ENCODE peak calls at places on chromosomes 6 and 20, in four cellular contexts. L is cardiac fibroblast, O is psoas muscle, R is endothelial cell. N is an unnamed sample.

GRCh38 chr20:13492001-13492480 is 146.7 kb downstream of the TASP1 start:
- DNase-seq in L (peak; percentile 90), O (no peak), R (peak; percentile 19), N (peak; percentile 42)

GRCh38 chr6:101630956-101631355 is 237.4 kb downstream of the GRIK2 start:
- DNase-seq in L (no peak), R (no peak), O (no peak), N (no peak)

GRCh38 chr20:62875419-62876355 is 14.1 kb upstream of the TCFL5 start:
- DNase-seq in O (peak; percentile 90), R (peak; percentile 74), L (peak; percentile 92), N (peak; percentile 48)

GRCh38 chr6:116530436-116530835 is 15.0 kb downstream of the TRAPPC3L start:
- DNase-seq in L (no peak), O (no peak), R (no peak), N (peak; percentile 34)

GRCh38 chr6:154567695-154568220 is 57.3 kb upstream of the CNKSR3 start:
- DNase-seq in O (no peak), L (no peak), R (no peak), N (no peak)

GRCh38 chr6:97186416-97186999 is 96.5 kb downstream of the MMS22L start:
- DNase-seq in R (peak; percentile 75), O (peak; percentile 59), L (peak; percentile 81), N (peak; percentile 55)

GRCh38 chr6:79570802-79571367 is 33.7 kb upstream of the LCA5 start:
- DNase-seq in R (no peak), L (peak; percentile 53), O (no peak), N (peak; percentile 26)

GRCh38 chr6:98782772-98783171 is 51.6 kb upstream of the POU3F2 start:
- DNase-seq in R (no peak), O (no peak), L (no peak), N (no peak)

GRCh38 chr20:49868964-49869363 is 46.4 kb downstream of the SPATA2 start:
- DNase-seq in L (no peak), O (no peak), R (no peak), N (no peak)

GRCh38 chr6:154606860-154607259 is 96.4 kb upstream of the CNKSR3 start:
- DNase-seq in O (no peak), L (no peak), R (no peak), N (no peak)

GRCh38 chr6:11120273-11121005 is 8.9 kb upstream of the ERVFRD-1 start:
- DNase-seq in L (peak; percentile 41), R (no peak), O (no peak), N (no peak)

GRCh38 chr6:33590531-33591198 is 10.6 kb upstream of the BAK1 start:
- DNase-seq in L (no peak), O (no peak), R (no peak), N (no peak)

GRCh38 chr6:125910518-125910917 is 46.1 kb upstream of the HINT3 start:
- DNase-seq in L (no peak), R (no peak), O (no peak), N (peak; percentile 44)

DNA sequence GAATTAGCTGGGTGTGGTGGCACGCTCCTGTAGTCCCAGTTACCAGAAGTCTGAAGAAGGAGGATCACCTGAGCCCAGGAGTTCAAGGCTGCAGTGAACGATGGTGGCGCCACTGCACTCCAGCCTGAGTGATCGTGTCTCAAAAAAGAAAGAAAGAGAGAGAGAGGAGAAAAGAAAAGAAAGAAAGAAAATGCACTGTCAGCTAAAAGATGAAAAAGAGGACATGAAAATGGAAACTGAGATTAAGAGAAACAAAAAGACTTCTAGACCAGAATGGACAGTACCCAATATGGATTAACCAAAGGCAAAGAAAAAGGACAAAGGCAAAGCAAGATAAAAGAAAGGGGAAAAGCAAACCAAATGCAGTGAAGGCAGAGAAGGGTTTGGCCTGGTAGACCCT is 9.0 kb upstream of the RALGAPA2 start:
- DNase-seq in L (no peak), O (no peak), R (no peak), N (no peak)
- TF ChIP-seq CTCF in L (no peak), O (no peak), R (no peak), N (no peak)

GRCh38 chr6:141594874-141595273 is 537.9 kb upstream of the GJE1 start:
- DNase-seq in L (peak; percentile 1), R (no peak), O (no peak), N (no peak)
- TF ChIP-seq CTCF in L (peak; percentile 25), R (no peak), O (no peak), N (peak; percentile 5)

GRCh38 chr6:120272038-120272437 is 922.5 kb upstream of the MAN1A1 start:
- DNase-seq in R (no peak), O (no peak), L (no peak), N (no peak)

GRCh38 chr6:120279706-120280105 is 930.1 kb upstream of the MAN1A1 start:
- DNase-seq in R (no peak), L (no peak), O (no peak), N (no peak)

GRCh38 chr6:120274547-120274946 is 925.0 kb upstream of the MAN1A1 start:
- DNase-seq in R (no peak), O (no peak), L (no peak), N (no peak)
- TF ChIP-seq CTCF in R (no peak), O (no peak), L (no peak), N (no peak)

DNA sequence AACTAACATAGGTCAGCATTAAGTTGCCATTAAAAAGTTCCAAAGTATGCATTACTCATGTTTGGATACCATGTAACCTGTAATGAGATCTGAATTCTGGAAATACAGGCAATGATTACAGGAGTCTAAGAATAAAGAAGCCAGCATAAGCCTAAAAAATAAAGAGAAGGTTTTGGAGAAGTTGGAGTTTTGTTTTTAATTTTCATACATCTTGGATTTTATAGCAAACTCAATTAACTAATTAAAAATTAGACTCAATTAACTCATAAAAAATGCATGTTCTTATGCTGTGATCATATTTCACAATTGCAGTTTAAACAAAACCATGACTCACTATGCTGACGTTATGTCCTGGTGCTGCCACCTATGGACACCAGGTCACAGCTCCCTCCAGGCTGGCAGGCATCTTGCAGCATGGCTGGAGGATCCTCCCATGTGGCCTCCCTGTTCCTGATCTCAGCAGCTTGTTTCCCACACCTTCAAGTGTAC is 648.8 kb upstream of the AGPAT4 start:
- DNase-seq in O (peak; percentile 62), R (peak; percentile 59), L (peak; percentile 42), N (no peak)
- TF ChIP-seq CTCF in O (peak; percentile 44), R (peak; percentile 20), L (no peak), N (peak; percentile 48)